ENCODE peak calls at places on chromosomes 12 and 14, in five cellular contexts. One of them, this sample, is unnamed.

GRCh38 chr14:65035049-65035448 is 48.4 kb downstream of the FNTB start:
- DNase-seq in dorsolateral prefrontal cortex: no peak
- DNase-seq in tibial artery: peak
- DNase-seq in cardiac muscle cell: no peak
- DNase-seq in omental fat pad: no peak
- DNase-seq in this sample: no peak

GRCh38 chr12:86389949-86390348 is 133.8 kb upstream of the MGAT4C start:
- DNase-seq in dorsolateral prefrontal cortex: no peak
- DNase-seq in tibial artery: no peak
- DNase-seq in cardiac muscle cell: no peak
- DNase-seq in omental fat pad: no peak
- DNase-seq in this sample: no peak

GRCh38 chr12:57129311-57130288 is 1.3 kb downstream of the LRP1 start:
- DNase-seq in dorsolateral prefrontal cortex: peak
- DNase-seq in tibial artery: no peak
- DNase-seq in cardiac muscle cell: peak
- DNase-seq in omental fat pad: no peak
- DNase-seq in this sample: peak

GRCh38 chr14:54230645-54231044 is 166.2 kb upstream of the CDKN3 start:
- DNase-seq in dorsolateral prefrontal cortex: no peak
- DNase-seq in tibial artery: no peak
- DNase-seq in cardiac muscle cell: no peak
- DNase-seq in omental fat pad: no peak
- DNase-seq in this sample: no peak

GRCh38 chr14:92959761-92960680 is 37.1 kb downstream of the CHGA start:
- DNase-seq in dorsolateral prefrontal cortex: no peak
- DNase-seq in tibial artery: no peak
- DNase-seq in cardiac muscle cell: no peak
- DNase-seq in omental fat pad: no peak
- DNase-seq in this sample: no peak

GRCh38 chr14:22098435-22098834 is 424.8 kb upstream of the OR4E1 start:
- DNase-seq in dorsolateral prefrontal cortex: no peak
- DNase-seq in tibial artery: no peak
- DNase-seq in cardiac muscle cell: no peak
- DNase-seq in omental fat pad: no peak
- DNase-seq in this sample: no peak

GRCh38 chr12:62621239-62621638 is 154.6 kb downstream of the MON2 start:
- DNase-seq in dorsolateral prefrontal cortex: no peak
- DNase-seq in tibial artery: no peak
- DNase-seq in cardiac muscle cell: no peak
- DNase-seq in omental fat pad: no peak
- DNase-seq in this sample: no peak

GRCh38 chr12:92216092-92216491 is 70.4 kb upstream of the BTG1 start:
- DNase-seq in dorsolateral prefrontal cortex: no peak
- DNase-seq in tibial artery: no peak
- DNase-seq in cardiac muscle cell: no peak
- DNase-seq in omental fat pad: no peak
- DNase-seq in this sample: no peak

GRCh38 chr14:35261774-35262173 is 30.4 kb upstream of the PSMA6 start:
- DNase-seq in dorsolateral prefrontal cortex: no peak
- DNase-seq in tibial artery: no peak
- DNase-seq in cardiac muscle cell: no peak
- DNase-seq in omental fat pad: no peak
- DNase-seq in this sample: no peak

GRCh38 chr14:78927261-78927660 is 757.1 kb downstream of the NRXN3 start:
- DNase-seq in dorsolateral prefrontal cortex: no peak
- DNase-seq in tibial artery: no peak
- DNase-seq in cardiac muscle cell: no peak
- DNase-seq in omental fat pad: no peak
- DNase-seq in this sample: no peak

GRCh38 chr12:25682421-25682820 is 129.3 kb upstream of the LMNTD1 start:
- DNase-seq in dorsolateral prefrontal cortex: no peak
- DNase-seq in tibial artery: no peak
- DNase-seq in cardiac muscle cell: no peak
- DNase-seq in omental fat pad: no peak
- DNase-seq in this sample: no peak

GRCh38 chr12:57242691-57243454 is 8.1 kb downstream of the STAC3 start:
- DNase-seq in dorsolateral prefrontal cortex: peak
- DNase-seq in tibial artery: peak
- DNase-seq in cardiac muscle cell: peak
- DNase-seq in omental fat pad: no peak
- DNase-seq in this sample: no peak

GRCh38 chr14:52080171-52080800 is 11.4 kb upstream of the NID2 start:
- DNase-seq in dorsolateral prefrontal cortex: no peak
- DNase-seq in tibial artery: no peak
- DNase-seq in cardiac muscle cell: no peak
- DNase-seq in omental fat pad: no peak
- DNase-seq in this sample: no peak

GRCh38 chr12:52964556-52965336 is 15.8 kb downstream of the KRT18 start:
- DNase-seq in dorsolateral prefrontal cortex: no peak
- DNase-seq in tibial artery: no peak
- DNase-seq in cardiac muscle cell: no peak
- DNase-seq in omental fat pad: no peak
- DNase-seq in this sample: no peak

GRCh38 chr12:530871-531270 is 71.1 kb downstream of the B4GALNT3 start:
- DNase-seq in dorsolateral prefrontal cortex: no peak
- DNase-seq in tibial artery: no peak
- DNase-seq in cardiac muscle cell: no peak
- DNase-seq in omental fat pad: no peak
- DNase-seq in this sample: no peak

GRCh38 chr14:68659021-68659931 is 133.6 kb downstream of the ZFP36L1 start:
- DNase-seq in dorsolateral prefrontal cortex: no peak
- DNase-seq in tibial artery: peak
- DNase-seq in cardiac muscle cell: no peak
- DNase-seq in omental fat pad: no peak
- DNase-seq in this sample: no peak

GRCh38 chr12:26697217-26697616 is 135.8 kb downstream of the ITPR2 start:
- DNase-seq in dorsolateral prefrontal cortex: no peak
- DNase-seq in tibial artery: no peak
- DNase-seq in cardiac muscle cell: no peak
- DNase-seq in omental fat pad: no peak
- DNase-seq in this sample: no peak

DNA sequence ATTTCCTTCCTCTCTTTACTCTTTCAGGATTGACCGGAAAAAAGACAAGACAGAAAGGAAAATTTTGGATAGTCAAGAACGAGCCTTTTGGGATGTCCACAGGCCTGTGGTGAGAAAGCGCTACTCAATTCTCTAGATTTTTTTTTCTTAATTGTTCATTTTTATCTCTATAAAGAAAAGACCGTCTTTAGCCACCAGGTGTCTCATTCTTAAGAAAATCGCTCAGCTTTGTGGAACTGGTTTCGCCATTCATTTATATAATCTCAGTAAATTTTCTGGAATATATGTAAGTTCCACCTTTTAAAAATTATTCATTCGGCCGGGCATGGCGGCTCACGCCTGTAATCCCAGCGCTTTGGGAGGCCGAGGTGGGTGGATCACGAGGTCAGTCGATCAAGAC is 421.1 kb downstream of the DPF3 start:
- DNase-seq in dorsolateral prefrontal cortex: no peak
- DNase-seq in tibial artery: no peak
- DNase-seq in cardiac muscle cell: no peak
- DNase-seq in omental fat pad: no peak
- DNase-seq in this sample: no peak
- TF ChIP-seq CTCF in dorsolateral prefrontal cortex: no peak
- TF ChIP-seq CTCF in tibial artery: no peak
- TF ChIP-seq CTCF in cardiac muscle cell: no peak
- TF ChIP-seq CTCF in omental fat pad: no peak
- TF ChIP-seq CTCF in this sample: no peak

GRCh38 chr14:50366115-50366514 is 30.6 kb downstream of the CDKL1 start:
- DNase-seq in dorsolateral prefrontal cortex: no peak
- DNase-seq in tibial artery: no peak
- DNase-seq in cardiac muscle cell: no peak
- DNase-seq in omental fat pad: no peak
- DNase-seq in this sample: no peak
- TF ChIP-seq CTCF in dorsolateral prefrontal cortex: no peak
- TF ChIP-seq CTCF in tibial artery: no peak
- TF ChIP-seq CTCF in cardiac muscle cell: no peak
- TF ChIP-seq CTCF in omental fat pad: no peak
- TF ChIP-seq CTCF in this sample: no peak

GRCh38 chr12:5889381-5890047 is 55.5 kb downstream of the ANO2 start:
- DNase-seq in dorsolateral prefrontal cortex: no peak
- DNase-seq in tibial artery: no peak
- DNase-seq in cardiac muscle cell: no peak
- DNase-seq in omental fat pad: no peak
- DNase-seq in this sample: no peak
- TF ChIP-seq CTCF in dorsolateral prefrontal cortex: no peak
- TF ChIP-seq CTCF in tibial artery: no peak
- TF ChIP-seq CTCF in cardiac muscle cell: no peak
- TF ChIP-seq CTCF in omental fat pad: no peak
- TF ChIP-seq CTCF in this sample: no peak

GRCh38 chr12:31728289-31728916 is 418 bp downstream of the AMN1 start:
- DNase-seq in dorsolateral prefrontal cortex: peak
- DNase-seq in tibial artery: no peak
- DNase-seq in cardiac muscle cell: no peak
- DNase-seq in omental fat pad: no peak
- DNase-seq in this sample: no peak

GRCh38 chr12:31727197-31727596 is 1.6 kb downstream of the AMN1 start:
- DNase-seq in dorsolateral prefrontal cortex: no peak
- DNase-seq in tibial artery: no peak
- DNase-seq in cardiac muscle cell: no peak
- DNase-seq in omental fat pad: no peak
- DNase-seq in this sample: no peak

GRCh38 chr12:31726575-31726974 is 2.2 kb downstream of the AMN1 start:
- DNase-seq in dorsolateral prefrontal cortex: no peak
- DNase-seq in tibial artery: no peak
- DNase-seq in cardiac muscle cell: no peak
- DNase-seq in omental fat pad: no peak
- DNase-seq in this sample: no peak

GRCh38 chr12:31729728-31730127 is 907 bp upstream of the AMN1 start:
- DNase-seq in dorsolateral prefrontal cortex: no peak
- DNase-seq in tibial artery: no peak
- DNase-seq in cardiac muscle cell: no peak
- DNase-seq in omental fat pad: no peak
- DNase-seq in this sample: no peak

GRCh38 chr12:31728917-31729640 is at the start of gene AMN1:
- DNase-seq in dorsolateral prefrontal cortex: peak
- DNase-seq in tibial artery: peak
- DNase-seq in cardiac muscle cell: peak
- DNase-seq in omental fat pad: peak
- DNase-seq in this sample: peak
- TF ChIP-seq CTCF in dorsolateral prefrontal cortex: peak
- TF ChIP-seq CTCF in tibial artery: peak
- TF ChIP-seq CTCF in cardiac muscle cell: no peak
- TF ChIP-seq CTCF in omental fat pad: no peak
- TF ChIP-seq CTCF in this sample: no peak

DNA sequence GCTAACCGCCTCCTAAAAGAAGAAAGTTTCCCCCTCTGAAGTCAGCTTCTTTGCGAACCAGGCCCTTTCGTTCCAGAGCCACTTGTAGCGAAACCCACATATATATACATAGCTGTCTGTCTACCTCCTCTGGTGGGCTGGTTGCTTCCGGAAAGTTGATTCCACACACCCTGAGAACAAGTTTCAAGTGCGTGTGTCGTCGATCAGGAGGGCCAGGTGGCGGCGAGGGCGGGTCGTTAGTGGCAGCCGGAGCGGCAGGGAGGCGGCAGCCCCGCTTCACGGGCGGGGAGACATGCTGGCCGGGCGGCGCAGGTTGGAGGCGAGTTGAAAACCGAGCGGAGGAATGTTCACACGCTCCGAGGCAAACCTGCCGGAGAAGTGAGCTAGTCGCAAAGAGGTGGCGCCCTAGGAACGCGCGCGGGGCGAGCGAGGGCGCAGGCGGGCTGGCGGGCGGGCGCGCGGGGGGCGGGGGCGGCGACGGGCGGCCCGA is 2.6 kb downstream of the PTHLH start:
- DNase-seq in dorsolateral prefrontal cortex: peak
- DNase-seq in tibial artery: peak
- DNase-seq in cardiac muscle cell: peak
- DNase-seq in omental fat pad: no peak
- DNase-seq in this sample: no peak
- TF ChIP-seq CTCF in dorsolateral prefrontal cortex: no peak
- TF ChIP-seq CTCF in tibial artery: no peak
- TF ChIP-seq CTCF in cardiac muscle cell: peak
- TF ChIP-seq CTCF in omental fat pad: no peak
- TF ChIP-seq CTCF in this sample: no peak

GRCh38 chr12:51887476-51888315 is at the start of gene ANKRD33:
- DNase-seq in dorsolateral prefrontal cortex: no peak
- DNase-seq in tibial artery: peak
- DNase-seq in cardiac muscle cell: peak
- DNase-seq in omental fat pad: peak
- DNase-seq in this sample: no peak

GRCh38 chr12:51890511-51891171 is 2.7 kb downstream of the ANKRD33 start:
- DNase-seq in dorsolateral prefrontal cortex: peak
- DNase-seq in tibial artery: peak
- DNase-seq in cardiac muscle cell: no peak
- DNase-seq in omental fat pad: peak
- DNase-seq in this sample: no peak

GRCh38 chr12:51888316-51889215 is 663 bp downstream of the ANKRD33 start:
- DNase-seq in dorsolateral prefrontal cortex: no peak
- DNase-seq in tibial artery: peak
- DNase-seq in cardiac muscle cell: no peak
- DNase-seq in omental fat pad: peak
- DNase-seq in this sample: no peak

GRCh38 chr12:51890135-51890464 is 2.2 kb downstream of the ANKRD33 start:
- DNase-seq in dorsolateral prefrontal cortex: no peak
- DNase-seq in tibial artery: peak
- DNase-seq in cardiac muscle cell: no peak
- DNase-seq in omental fat pad: no peak
- DNase-seq in this sample: no peak

GRCh38 chr12:51889216-51890134 is 1.6 kb downstream of the ANKRD33 start:
- DNase-seq in dorsolateral prefrontal cortex: no peak
- DNase-seq in tibial artery: peak
- DNase-seq in cardiac muscle cell: no peak
- DNase-seq in omental fat pad: peak
- DNase-seq in this sample: no peak
- TF ChIP-seq CTCF in dorsolateral prefrontal cortex: no peak
- TF ChIP-seq CTCF in tibial artery: no peak
- TF ChIP-seq CTCF in cardiac muscle cell: peak
- TF ChIP-seq CTCF in omental fat pad: no peak
- TF ChIP-seq CTCF in this sample: no peak

This sample was measured in CD14-positive monocyte.